ENCODE peak calls at places on chromosome 1, in seven cellular contexts. M, S, B, F, H, P and C are unnamed samples.

GRCh38 chr1:51345300-51345687 is 14.9 kb upstream of the TTC39A start:
- DNase-seq in M (no peak), S (no peak), B (no peak), F (no peak), H (peak), P (no peak), C (no peak)

GRCh38 chr1:103190746-103191145 is 82.4 kb upstream of the COL11A1 start:
- DNase-seq in M (no peak), S (no peak), B (no peak), F (no peak), H (no peak), P (no peak), C (no peak)

GRCh38 chr1:91609571-91609970 is 108.9 kb downstream of the CDC7 start:
- DNase-seq in M (no peak), S (peak), B (no peak), F (no peak), H (no peak), P (no peak), C (no peak)

GRCh38 chr1:4851666-4852065 is 197.3 kb downstream of the AJAP1 start:
- DNase-seq in M (no peak), S (no peak), B (peak), F (no peak), H (no peak), P (no peak), C (no peak)

GRCh38 chr1:154968731-154969130 is 1.8 kb downstream of the SHC1 start:
- DNase-seq in M (no peak), S (no peak), B (no peak), F (no peak), H (no peak), P (no peak), C (no peak)

GRCh38 chr1:223704921-223705878 is 7.1 kb upstream of the CAPN2 start:
- DNase-seq in M (no peak), S (no peak), B (peak), F (peak), H (no peak), P (no peak), C (no peak)

GRCh38 chr1:226064816-226065248 is 2.3 kb downstream of the H3-3A start:
- DNase-seq in M (peak), S (peak), B (no peak), F (peak), H (no peak), P (no peak), C (no peak)

GRCh38 chr1:24801169-24801568 is 55.9 kb downstream of the CLIC4 start:
- DNase-seq in M (no peak), S (no peak), B (no peak), F (peak), H (no peak), P (no peak), C (no peak)

GRCh38 chr1:12052997-12053686 is 10.0 kb upstream of the TNFRSF8 start:
- DNase-seq in M (no peak), S (no peak), B (peak), F (no peak), H (no peak), P (no peak), C (no peak)

GRCh38 chr1:214997685-214998084 is 84.9 kb upstream of the KCNK2 start:
- DNase-seq in M (no peak), S (no peak), B (no peak), F (no peak), H (no peak), P (no peak), C (no peak)

GRCh38 chr1:236799001-236799400 is 3.9 kb downstream of the MTR start:
- DNase-seq in M (no peak), S (no peak), B (no peak), F (no peak), H (no peak), P (no peak), C (no peak)

GRCh38 chr1:28508435-28508754 is 2.6 kb downstream of the RCC1 start:
- DNase-seq in M (no peak), S (no peak), B (no peak), F (peak), H (no peak), P (no peak), C (no peak)

GRCh38 chr1:204649756-204650155 is 35.8 kb downstream of the LRRN2 start:
- DNase-seq in M (no peak), S (no peak), B (no peak), F (no peak), H (no peak), P (no peak), C (no peak)